ENCODE peak calls at places on chromosome 4, in eight cellular contexts. K is thoracic aorta; R is CD4-positive, CD25-positive, alpha-beta regulatory T cell; S is A549; M is RWPE1; W is ascending aorta; P is left lung; J is HCT116. D is an unnamed sample.

GRCh38 chr4:164828945-164829344 is 48.0 kb upstream of the APELA start:
- DNase-seq in K (no peak), R (no peak), S (no peak), M (no peak), W (no peak), P (no peak), J (no peak), D (no peak)

GRCh38 chr4:10028910-10029309 is 7.6 kb upstream of the SLC2A9 start:
- DNase-seq in K (no peak), R (no peak), S (peak), M (no peak), W (no peak), P (no peak), J (no peak), D (no peak)

GRCh38 chr4:2265113-2266110 is 3.5 kb upstream of the MXD4 start:
- DNase-seq in K (no peak), R (no peak), S (no peak), M (no peak), W (no peak), P (no peak), J (no peak), D (no peak)

GRCh38 chr4:82785248-82786003 is 13.2 kb downstream of the SCD5 start:
- DNase-seq in K (no peak), R (no peak), S (peak), M (peak), W (no peak), P (no peak), J (peak), D (peak)

GRCh38 chr4:31458813-31459212 is 738.6 kb downstream of the PCDH7 start:
- DNase-seq in K (no peak), R (no peak), S (no peak), M (no peak), W (no peak), P (no peak), J (no peak), D (no peak)

GRCh38 chr4:109462802-109463201 is 29.2 kb downstream of the SEC24B start:
- DNase-seq in K (no peak), R (no peak), S (no peak), M (no peak), W (no peak), P (no peak), J (no peak), D (no peak)

GRCh38 chr4:924107-925096 is 7.7 kb downstream of the GAK start:
- DNase-seq in K (no peak), R (no peak), S (no peak), M (no peak), W (peak), P (peak), J (no peak), D (no peak)

GRCh38 chr4:146142768-146143167 is 32.8 kb upstream of the LSM6 start:
- DNase-seq in K (no peak), R (no peak), S (no peak), M (peak), W (no peak), P (no peak), J (no peak), D (peak)

GRCh38 chr4:170025523-170026252 is 507 bp downstream of the MFAP3L start:
- DNase-seq in K (no peak), R (no peak), S (peak), M (no peak), W (no peak), P (peak), J (no peak), D (no peak)

GRCh38 chr4:74189331-74190043 is 31.6 kb downstream of the MTHFD2L start:
- DNase-seq in K (no peak), R (no peak), S (peak), M (peak), W (no peak), P (no peak), J (peak), D (peak)

GRCh38 chr4:158302076-158302866 is 92.0 kb downstream of the TMEM144 start:
- DNase-seq in K (no peak), R (no peak), S (no peak), M (peak), W (no peak), P (no peak), J (no peak), D (peak)

GRCh38 chr4:182743815-182744214 is 173.4 kb downstream of the DCTD start:
- DNase-seq in K (no peak), R (no peak), S (no peak), M (no peak), W (no peak), P (no peak), J (no peak), D (no peak)

GRCh38 chr4:141807073-141807472 is 170.7 kb downstream of the IL15 start:
- DNase-seq in K (no peak), R (no peak), S (no peak), M (peak), W (no peak), P (no peak), J (no peak), D (no peak)

GRCh38 chr4:46124773-46125172 is 919 bp upstream of the GABRG1 start:
- DNase-seq in K (no peak), R (no peak), S (no peak), M (no peak), W (no peak), P (no peak), J (no peak), D (no peak)

GRCh38 chr4:185123479-185123878 is 19.6 kb upstream of the SLC25A4 start:
- DNase-seq in K (no peak), R (no peak), S (no peak), M (no peak), W (no peak), P (no peak), J (no peak), D (no peak)

DNA sequence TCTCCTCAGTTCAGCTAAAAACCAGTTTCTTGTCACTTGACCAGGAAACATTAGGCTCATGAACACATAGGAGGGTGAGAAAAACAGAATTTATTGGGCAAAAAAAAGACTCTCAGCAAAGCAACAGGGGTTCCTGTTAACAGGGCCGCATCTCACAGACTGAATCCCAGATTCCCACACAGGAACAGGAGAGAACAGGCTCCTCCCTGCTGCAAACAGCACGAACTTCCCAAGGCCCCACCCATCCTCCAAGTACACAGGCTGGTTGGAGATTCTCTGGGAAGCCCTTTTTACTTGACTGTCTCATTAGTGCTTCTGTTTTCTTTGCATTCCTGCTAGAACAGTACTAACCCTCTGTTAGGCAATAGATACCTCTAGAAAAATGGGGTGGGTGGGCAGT is 52.4 kb upstream of the IL21 start:
- DNase-seq in K (no peak), R (no peak), S (no peak), M (no peak), W (no peak), P (no peak), J (no peak), D (no peak)
- H3K27ac ChIP-seq in K (no peak), R (no peak), S (no peak), M (no peak), W (no peak), P (no peak), J (no peak), D (no peak)

GRCh38 chr4:174317531-174317930 is 33.8 kb downstream of the CEP44 start:
- DNase-seq in K (no peak), R (no peak), S (no peak), M (no peak), W (no peak), P (no peak), J (no peak), D (no peak)

GRCh38 chr4:174318829-174319764 is 35.4 kb downstream of the CEP44 start:
- DNase-seq in K (no peak), R (no peak), S (peak), M (no peak), W (no peak), P (no peak), J (peak), D (no peak)

GRCh38 chr4:174314770-174315169 is 31.1 kb downstream of the CEP44 start:
- DNase-seq in K (no peak), R (no peak), S (peak), M (peak), W (no peak), P (no peak), J (no peak), D (peak)

GRCh38 chr4:174316546-174316945 is 32.8 kb downstream of the CEP44 start:
- DNase-seq in K (no peak), R (no peak), S (no peak), M (peak), W (no peak), P (no peak), J (no peak), D (no peak)

DNA sequence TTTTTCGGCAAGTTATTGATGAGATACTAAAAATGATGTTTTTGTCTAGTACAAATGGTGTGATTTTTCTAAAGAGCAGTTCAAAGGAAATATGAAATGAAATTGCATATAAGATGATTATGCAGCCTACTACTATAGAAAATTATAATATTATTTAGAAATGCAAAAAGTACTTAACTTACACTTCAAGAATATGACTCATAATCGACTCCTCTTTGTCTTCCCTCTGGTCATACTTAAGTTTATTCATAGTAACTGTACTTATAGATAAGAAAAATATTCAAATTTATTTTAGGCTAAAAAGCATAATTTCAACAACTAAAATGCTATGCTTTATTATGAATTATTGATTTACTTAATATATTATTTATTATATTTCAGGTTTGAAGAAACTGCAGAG is 33.2 kb downstream of the CEP44 start:
- DNase-seq in K (no peak), R (no peak), S (no peak), M (peak), W (no peak), P (no peak), J (no peak), D (no peak)
- H3K27ac ChIP-seq in K (no peak), R (no peak), S (no peak), M (no peak), W (no peak), P (no peak), J (no peak), D (no peak)

GRCh38 chr4:113513376-113513775 is 248.2 kb downstream of the CAMK2D start:
- DNase-seq in K (no peak), R (no peak), S (no peak), M (no peak), W (no peak), P (no peak), J (no peak), D (no peak)
- H3K27ac ChIP-seq in K (no peak), R (no peak), S (no peak), M (no peak), W (no peak), P (no peak), J (no peak), D (no peak)

DNA sequence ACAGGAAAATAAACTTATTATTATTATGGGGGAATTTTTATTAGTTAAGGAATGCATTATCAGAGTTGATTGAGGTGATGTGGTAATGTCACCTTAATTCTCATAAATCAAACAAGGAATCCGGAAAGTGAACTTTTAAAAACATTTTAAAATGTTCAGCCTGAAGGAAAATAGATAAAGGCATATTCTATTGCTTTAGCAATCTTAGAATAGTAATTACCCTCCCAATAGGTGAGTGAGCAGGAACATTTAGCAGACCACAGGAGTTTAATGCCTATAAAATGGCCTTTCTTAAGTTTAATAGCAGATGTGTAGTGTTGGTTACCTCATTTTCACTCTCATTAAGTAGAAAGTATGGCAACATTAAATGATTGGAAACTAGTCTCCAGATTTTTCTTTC is 160.9 kb upstream of the MAD2L1 start:
- DNase-seq in K (no peak), R (no peak), S (no peak), M (no peak), W (no peak), P (no peak), J (no peak), D (no peak)
- H3K27ac ChIP-seq in K (no peak), R (no peak), S (no peak), M (no peak), W (no peak), P (no peak), J (no peak), D (no peak)

DNA sequence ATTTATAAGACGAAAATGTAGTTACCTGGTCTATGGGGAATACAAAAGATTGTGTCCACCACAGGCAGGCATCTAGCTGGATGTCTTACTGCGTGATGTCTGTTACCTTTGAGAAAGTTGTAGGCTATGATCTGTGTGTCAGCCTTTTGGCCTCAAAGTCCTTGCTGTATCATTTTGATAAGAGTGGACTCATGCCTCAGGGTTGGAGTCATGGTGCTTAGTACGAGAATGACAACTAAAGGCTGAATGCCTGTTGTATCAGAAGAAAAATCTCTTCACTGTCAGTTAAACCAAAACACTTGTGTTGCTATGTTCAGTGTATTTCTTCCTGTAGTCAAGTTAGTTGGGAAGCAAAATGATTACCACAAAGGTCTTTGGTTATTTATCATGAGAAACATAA is 226.2 kb downstream of the ARHGAP10 start:
- DNase-seq in K (no peak), R (no peak), S (no peak), M (no peak), W (no peak), P (no peak), J (no peak), D (no peak)
- H3K27ac ChIP-seq in K (no peak), R (no peak), S (no peak), M (no peak), W (no peak), P (no peak), J (no peak), D (no peak)

GRCh38 chr4:86848732-86849617 is at the start of gene SLC10A6:
- DNase-seq in K (no peak), R (no peak), S (no peak), M (no peak), W (no peak), P (no peak), J (no peak), D (no peak)
- H3K27ac ChIP-seq in K (peak), R (no peak), S (no peak), M (no peak), W (no peak), P (no peak), J (no peak), D (peak)

DNA sequence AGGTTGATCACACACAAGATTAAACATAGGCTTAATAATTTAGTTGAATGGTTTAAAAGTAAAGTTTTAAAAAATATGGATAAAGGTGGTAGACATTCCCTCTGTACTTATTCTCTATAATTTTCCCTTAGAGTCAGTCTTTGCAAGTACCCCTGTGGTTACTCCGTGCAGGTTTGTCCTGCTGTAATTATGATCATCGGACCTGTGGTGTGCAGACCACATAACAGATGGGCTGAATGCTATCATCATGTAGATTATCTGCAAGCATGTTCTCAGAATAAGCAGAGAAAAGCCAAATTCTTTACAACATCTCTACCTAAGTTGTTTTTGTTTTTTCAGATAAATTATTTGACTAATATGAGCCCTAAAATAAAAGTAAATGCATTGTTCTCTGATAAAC is 146.8 kb downstream of the FSTL5 start:
- DNase-seq in K (no peak), R (no peak), S (no peak), M (no peak), W (no peak), P (no peak), J (no peak), D (no peak)
- H3K27ac ChIP-seq in K (no peak), R (no peak), S (no peak), M (no peak), W (no peak), P (no peak), J (no peak), D (no peak)

GRCh38 chr4:127501103-127501502 is 131.7 kb upstream of the INTU start:
- DNase-seq in K (no peak), R (no peak), S (no peak), M (no peak), W (no peak), P (no peak), J (no peak), D (no peak)

GRCh38 chr4:127503111-127503510 is 129.6 kb upstream of the INTU start:
- DNase-seq in K (no peak), R (no peak), S (no peak), M (no peak), W (no peak), P (no peak), J (no peak), D (no peak)

GRCh38 chr4:127500242-127500641 is 132.5 kb upstream of the INTU start:
- DNase-seq in K (no peak), R (no peak), S (no peak), M (no peak), W (no peak), P (no peak), J (no peak), D (no peak)

DNA sequence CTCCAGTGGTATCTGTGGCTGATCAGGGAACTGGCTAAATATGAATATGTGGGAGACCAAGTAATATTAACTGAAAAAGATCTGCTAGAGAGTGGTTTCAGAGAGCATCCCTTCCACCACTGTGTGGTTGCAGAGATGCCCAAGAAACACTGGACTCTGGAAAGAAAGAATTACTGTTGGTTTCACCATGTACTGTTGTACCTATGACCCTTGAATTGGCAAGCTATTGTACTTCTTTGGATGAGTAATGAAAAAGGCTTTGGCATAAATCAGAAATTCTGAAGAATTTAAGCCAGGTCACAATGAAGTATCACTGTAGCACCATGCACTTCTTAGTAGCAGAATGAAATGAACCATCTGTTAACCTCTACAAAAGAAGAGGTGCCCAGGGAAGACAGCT is 134.4 kb upstream of the INTU start:
- DNase-seq in K (no peak), R (no peak), S (no peak), M (no peak), W (no peak), P (no peak), J (no peak), D (no peak)
- H3K27ac ChIP-seq in K (no peak), R (no peak), S (no peak), M (no peak), W (no peak), P (no peak), J (no peak), D (no peak)

DNA sequence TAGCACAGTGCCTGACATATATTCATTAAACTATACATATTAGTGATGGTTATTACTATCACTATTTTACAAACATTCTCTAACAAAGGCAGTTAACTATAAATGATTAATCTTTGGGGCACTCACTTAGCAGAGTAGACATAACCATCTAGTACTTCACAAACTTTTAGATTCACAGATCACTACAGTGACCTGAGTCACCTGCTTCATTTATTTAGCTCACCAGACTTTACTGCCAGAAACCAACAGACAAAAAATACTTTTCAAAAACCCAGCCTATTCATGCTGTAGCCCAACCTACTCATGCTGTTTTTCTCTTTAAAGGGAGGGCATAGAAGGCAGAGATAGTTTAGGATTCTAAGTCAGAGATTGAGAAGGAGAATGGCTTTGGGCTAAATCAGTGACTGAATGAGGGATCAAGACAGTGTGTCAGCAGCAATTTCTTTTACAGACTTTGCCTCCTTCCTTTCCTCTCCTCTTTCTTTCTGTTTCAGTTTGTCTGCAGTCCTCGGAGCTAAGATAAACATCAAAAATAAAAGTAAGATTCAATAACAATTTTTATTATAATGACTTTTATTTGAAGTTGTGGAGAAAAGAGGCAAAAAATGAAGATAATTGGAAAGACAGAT is 34.7 kb upstream of the PDE5A start:
- DNase-seq in K (no peak), R (no peak), S (no peak), M (no peak), W (no peak), P (no peak), J (no peak), D (no peak)
- H3K27ac ChIP-seq in K (peak), R (no peak), S (no peak), M (no peak), W (peak), P (peak), J (no peak), D (no peak)

GRCh38 chr4:8097721-8098345 is 60.8 kb downstream of the ABLIM2 start:
- DNase-seq in K (no peak), R (no peak), S (no peak), M (no peak), W (no peak), P (no peak), J (no peak), D (no peak)

GRCh38 chr4:8098506-8098905 is 60.1 kb downstream of the ABLIM2 start:
- DNase-seq in K (no peak), R (no peak), S (no peak), M (no peak), W (no peak), P (no peak), J (no peak), D (no peak)

GRCh38 chr4:8095956-8096689 is 62.5 kb downstream of the ABLIM2 start:
- DNase-seq in K (no peak), R (no peak), S (no peak), M (no peak), W (no peak), P (no peak), J (no peak), D (no peak)

GRCh38 chr4:8096690-8097061 is 61.9 kb downstream of the ABLIM2 start:
- DNase-seq in K (no peak), R (no peak), S (no peak), M (no peak), W (no peak), P (no peak), J (no peak), D (no peak)

GRCh38 chr4:8097141-8097541 is 61.5 kb downstream of the ABLIM2 start:
- DNase-seq in K (no peak), R (no peak), S (no peak), M (no peak), W (no peak), P (no peak), J (no peak), D (no peak)
- H3K27ac ChIP-seq in K (no peak), R (no peak), S (no peak), M (peak), W (no peak), P (no peak), J (no peak), D (no peak)

D was measured in epithelial cell of prostate.